ENCODE peak calls at places on chromosomes 4 and X, in eight cellular contexts. One of them, this sample, is unnamed.

GRCh38 chr4:78286281-78286680 is 229.2 kb downstream of the FRAS1 start:
- DNase-seq in A673: no peak
- DNase-seq in dorsolateral prefrontal cortex: no peak
- DNase-seq in PC-3: no peak
- DNase-seq in pancreas: no peak
- DNase-seq in suprapubic skin: no peak
- DNase-seq in brain microvascular endothelial cell: no peak
- DNase-seq in heart left ventricle: no peak
- DNase-seq in this sample: no peak

GRCh38 chr4:6491235-6491634 is 18.8 kb upstream of the PPP2R2C start:
- DNase-seq in dorsolateral prefrontal cortex: no peak
- DNase-seq in suprapubic skin: no peak
- DNase-seq in A673: no peak
- DNase-seq in brain microvascular endothelial cell: no peak
- DNase-seq in pancreas: no peak
- DNase-seq in PC-3: no peak
- DNase-seq in heart left ventricle: no peak
- DNase-seq in this sample: peak

GRCh38 chrX:12446342-12447075 is 308.2 kb downstream of the FRMPD4 start:
- DNase-seq in PC-3: peak
- DNase-seq in suprapubic skin: no peak
- DNase-seq in heart left ventricle: no peak
- DNase-seq in pancreas: no peak
- DNase-seq in brain microvascular endothelial cell: peak
- DNase-seq in dorsolateral prefrontal cortex: no peak
- DNase-seq in A673: no peak
- DNase-seq in this sample: no peak

GRCh38 chrX:29145316-29145715 is 558.1 kb downstream of the IL1RAPL1 start:
- DNase-seq in dorsolateral prefrontal cortex: no peak
- DNase-seq in PC-3: no peak
- DNase-seq in brain microvascular endothelial cell: no peak
- DNase-seq in heart left ventricle: no peak
- DNase-seq in suprapubic skin: no peak
- DNase-seq in pancreas: no peak
- DNase-seq in A673: no peak
- DNase-seq in this sample: no peak

GRCh38 chrX:77076896-77077295 is 370.3 kb upstream of the FGF16 start:
- DNase-seq in brain microvascular endothelial cell: no peak
- DNase-seq in dorsolateral prefrontal cortex: no peak
- DNase-seq in heart left ventricle: no peak
- DNase-seq in pancreas: no peak
- DNase-seq in suprapubic skin: no peak
- DNase-seq in A673: no peak
- DNase-seq in PC-3: no peak
- DNase-seq in this sample: no peak

GRCh38 chr4:113442821-113443220 is 318.7 kb downstream of the CAMK2D start:
- DNase-seq in PC-3: no peak
- DNase-seq in A673: no peak
- DNase-seq in suprapubic skin: no peak
- DNase-seq in heart left ventricle: no peak
- DNase-seq in brain microvascular endothelial cell: no peak
- DNase-seq in dorsolateral prefrontal cortex: no peak
- DNase-seq in pancreas: no peak
- DNase-seq in this sample: no peak

GRCh38 chr4:94498502-94498901 is 46.8 kb downstream of the PDLIM5 start:
- DNase-seq in dorsolateral prefrontal cortex: no peak
- DNase-seq in PC-3: no peak
- DNase-seq in heart left ventricle: no peak
- DNase-seq in A673: no peak
- DNase-seq in suprapubic skin: no peak
- DNase-seq in pancreas: no peak
- DNase-seq in brain microvascular endothelial cell: no peak
- DNase-seq in this sample: no peak

GRCh38 chrX:67100031-67100884 is 443.6 kb upstream of the AR start:
- DNase-seq in suprapubic skin: no peak
- DNase-seq in heart left ventricle: no peak
- DNase-seq in brain microvascular endothelial cell: no peak
- DNase-seq in dorsolateral prefrontal cortex: no peak
- DNase-seq in PC-3: no peak
- DNase-seq in A673: no peak
- DNase-seq in pancreas: no peak
- DNase-seq in this sample: no peak

DNA sequence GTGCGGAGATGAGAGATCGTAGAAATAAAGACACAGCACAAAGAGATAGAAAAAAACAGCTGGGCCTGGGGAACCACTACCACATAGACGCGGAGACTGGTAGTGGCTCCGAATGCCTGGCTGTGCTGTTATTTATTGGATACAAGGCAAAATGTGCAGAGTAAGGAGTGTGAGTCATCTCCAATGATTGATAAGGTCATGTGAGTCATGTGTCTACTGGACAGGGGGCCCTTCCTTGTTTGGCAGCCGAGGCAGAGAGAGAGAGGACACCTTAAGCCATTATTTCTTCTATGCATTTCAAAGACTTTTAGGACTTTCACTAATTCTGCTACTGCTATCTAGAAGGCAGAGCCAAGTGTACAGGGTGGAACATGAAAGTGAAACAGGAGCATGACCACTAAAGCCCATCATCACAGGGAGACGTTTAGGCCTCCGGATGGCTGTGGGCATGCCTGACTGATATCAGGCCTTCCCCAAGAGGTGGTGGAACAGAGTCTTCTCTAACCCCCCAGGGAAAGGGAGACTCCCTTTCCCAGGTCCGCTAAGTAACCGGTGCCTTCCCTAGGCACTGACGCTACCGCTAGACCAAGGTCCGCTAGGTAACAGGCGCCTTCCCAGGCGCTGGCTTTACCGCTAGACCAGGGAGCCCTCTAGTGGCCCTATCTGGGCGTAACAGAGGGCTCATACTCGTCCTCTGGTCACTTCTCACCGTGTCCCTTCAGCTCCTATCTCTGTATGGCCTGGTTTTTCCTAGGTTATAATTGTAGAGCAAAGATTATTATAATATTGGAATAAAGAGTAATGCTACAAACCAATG is 921.5 kb upstream of the PCDH10 start:
- DNase-seq in PC-3: peak
- DNase-seq in pancreas: peak
- DNase-seq in dorsolateral prefrontal cortex: no peak
- DNase-seq in suprapubic skin: no peak
- DNase-seq in heart left ventricle: no peak
- DNase-seq in A673: peak
- DNase-seq in brain microvascular endothelial cell: peak
- DNase-seq in this sample: no peak
- TF ChIP-seq CTCF in PC-3: peak
- TF ChIP-seq CTCF in pancreas: peak
- TF ChIP-seq CTCF in dorsolateral prefrontal cortex: no peak
- TF ChIP-seq CTCF in suprapubic skin: no peak
- TF ChIP-seq CTCF in heart left ventricle: peak
- TF ChIP-seq CTCF in A673: peak
- TF ChIP-seq CTCF in brain microvascular endothelial cell: peak
- TF ChIP-seq CTCF in this sample: peak

GRCh38 chr4:56861365-56861764 is 39.9 kb upstream of the SPINK2 start:
- DNase-seq in PC-3: peak
- DNase-seq in pancreas: no peak
- DNase-seq in heart left ventricle: no peak
- DNase-seq in A673: no peak
- DNase-seq in suprapubic skin: no peak
- DNase-seq in brain microvascular endothelial cell: peak
- DNase-seq in dorsolateral prefrontal cortex: no peak
- DNase-seq in this sample: no peak
- TF ChIP-seq CTCF in PC-3: no peak
- TF ChIP-seq CTCF in pancreas: no peak
- TF ChIP-seq CTCF in heart left ventricle: no peak
- TF ChIP-seq CTCF in A673: no peak
- TF ChIP-seq CTCF in suprapubic skin: no peak
- TF ChIP-seq CTCF in brain microvascular endothelial cell: no peak
- TF ChIP-seq CTCF in dorsolateral prefrontal cortex: no peak
- TF ChIP-seq CTCF in this sample: no peak

DNA sequence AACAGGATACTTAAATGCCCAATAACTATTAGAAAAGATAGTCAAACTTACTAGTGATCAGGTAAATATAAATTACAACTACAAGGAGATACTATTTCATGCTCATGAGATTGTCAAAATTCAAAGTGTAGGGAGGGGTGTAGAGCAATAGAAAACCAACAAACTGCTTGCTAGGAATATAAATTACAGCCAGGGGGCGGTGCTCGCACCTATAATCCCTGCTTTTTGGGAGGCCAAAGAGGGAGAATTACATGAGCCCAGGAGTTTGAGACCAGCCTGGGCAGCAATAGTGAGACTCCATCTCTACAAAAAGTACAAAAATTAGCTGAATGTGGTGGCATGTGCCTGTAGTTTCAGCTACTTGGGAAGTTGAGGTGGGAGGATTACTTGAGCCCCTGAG is 556.5 kb upstream of the NR3C2 start:
- DNase-seq in PC-3: peak
- DNase-seq in dorsolateral prefrontal cortex: no peak
- DNase-seq in suprapubic skin: no peak
- DNase-seq in heart left ventricle: no peak
- DNase-seq in pancreas: no peak
- DNase-seq in A673: peak
- DNase-seq in brain microvascular endothelial cell: peak
- DNase-seq in this sample: no peak
- TF ChIP-seq CTCF in PC-3: peak
- TF ChIP-seq CTCF in dorsolateral prefrontal cortex: no peak
- TF ChIP-seq CTCF in suprapubic skin: no peak
- TF ChIP-seq CTCF in heart left ventricle: peak
- TF ChIP-seq CTCF in pancreas: no peak
- TF ChIP-seq CTCF in A673: peak
- TF ChIP-seq CTCF in brain microvascular endothelial cell: peak
- TF ChIP-seq CTCF in this sample: peak

GRCh38 chrX:141180851-141181250 is 3.9 kb upstream of the LDOC1 start:
- DNase-seq in brain microvascular endothelial cell: no peak
- DNase-seq in pancreas: no peak
- DNase-seq in heart left ventricle: no peak
- DNase-seq in suprapubic skin: no peak
- DNase-seq in A673: no peak
- DNase-seq in PC-3: no peak
- DNase-seq in dorsolateral prefrontal cortex: no peak
- DNase-seq in this sample: no peak

GRCh38 chrX:141176586-141177451 is at the start of gene LDOC1:
- DNase-seq in suprapubic skin: peak
- DNase-seq in dorsolateral prefrontal cortex: peak
- DNase-seq in PC-3: peak
- DNase-seq in pancreas: peak
- DNase-seq in brain microvascular endothelial cell: peak
- DNase-seq in A673: no peak
- DNase-seq in heart left ventricle: peak
- DNase-seq in this sample: peak

DNA sequence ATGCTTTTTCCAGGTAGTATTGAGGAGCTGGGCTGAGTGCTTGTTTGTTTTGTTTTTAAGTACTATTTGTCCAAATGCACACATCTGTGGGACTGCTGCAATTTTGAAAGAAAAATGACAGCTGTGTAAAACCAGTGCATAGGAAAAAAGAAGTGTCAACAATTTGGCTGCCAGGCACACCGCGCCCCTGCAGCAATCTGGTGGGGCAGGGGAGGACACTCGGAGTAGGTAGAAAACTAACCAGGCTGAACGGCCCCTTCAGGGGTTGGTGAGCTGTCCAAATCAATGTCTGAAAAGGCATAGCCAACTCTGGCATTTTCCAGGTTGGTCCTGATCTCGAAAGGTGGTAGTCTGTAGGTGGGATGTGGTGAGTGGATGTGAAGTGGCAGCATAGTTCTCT is 1.1 kb downstream of the LDOC1 start:
- DNase-seq in A673: no peak
- DNase-seq in dorsolateral prefrontal cortex: no peak
- DNase-seq in pancreas: no peak
- DNase-seq in suprapubic skin: no peak
- DNase-seq in PC-3: peak
- DNase-seq in heart left ventricle: no peak
- DNase-seq in brain microvascular endothelial cell: no peak
- DNase-seq in this sample: no peak
- TF ChIP-seq CTCF in A673: no peak
- TF ChIP-seq CTCF in dorsolateral prefrontal cortex: no peak
- TF ChIP-seq CTCF in pancreas: no peak
- TF ChIP-seq CTCF in suprapubic skin: no peak
- TF ChIP-seq CTCF in PC-3: no peak
- TF ChIP-seq CTCF in heart left ventricle: no peak
- TF ChIP-seq CTCF in brain microvascular endothelial cell: no peak
- TF ChIP-seq CTCF in this sample: no peak

GRCh38 chrX:108091878-108092291 is 307 bp downstream of the ATG4A start:
- DNase-seq in PC-3: peak
- DNase-seq in dorsolateral prefrontal cortex: no peak
- DNase-seq in suprapubic skin: no peak
- DNase-seq in brain microvascular endothelial cell: no peak
- DNase-seq in A673: peak
- DNase-seq in pancreas: no peak
- DNase-seq in heart left ventricle: no peak
- DNase-seq in this sample: no peak

GRCh38 chrX:108088511-108088910 is 2.8 kb downstream of the PSMD10 start:
- DNase-seq in brain microvascular endothelial cell: no peak
- DNase-seq in suprapubic skin: no peak
- DNase-seq in PC-3: no peak
- DNase-seq in heart left ventricle: no peak
- DNase-seq in dorsolateral prefrontal cortex: no peak
- DNase-seq in A673: no peak
- DNase-seq in pancreas: no peak
- DNase-seq in this sample: no peak

GRCh38 chrX:108090474-108091265 is 672 bp downstream of the PSMD10 start:
- DNase-seq in PC-3: peak
- DNase-seq in dorsolateral prefrontal cortex: no peak
- DNase-seq in suprapubic skin: no peak
- DNase-seq in brain microvascular endothelial cell: peak
- DNase-seq in heart left ventricle: no peak
- DNase-seq in A673: peak
- DNase-seq in pancreas: no peak
- DNase-seq in this sample: no peak

GRCh38 chrX:108087792-108088191 is 3.5 kb downstream of the PSMD10 start:
- DNase-seq in dorsolateral prefrontal cortex: no peak
- DNase-seq in pancreas: no peak
- DNase-seq in heart left ventricle: no peak
- DNase-seq in suprapubic skin: no peak
- DNase-seq in brain microvascular endothelial cell: no peak
- DNase-seq in A673: no peak
- DNase-seq in PC-3: no peak
- DNase-seq in this sample: no peak

GRCh38 chrX:108091266-108091877 is at the start of the genes ATG4A and PSMD10:
- DNase-seq in dorsolateral prefrontal cortex: peak
- DNase-seq in PC-3: peak
- DNase-seq in heart left ventricle: peak
- DNase-seq in A673: peak
- DNase-seq in brain microvascular endothelial cell: peak
- DNase-seq in suprapubic skin: peak
- DNase-seq in pancreas: peak
- DNase-seq in this sample: peak
- TF ChIP-seq CTCF in dorsolateral prefrontal cortex: no peak
- TF ChIP-seq CTCF in PC-3: no peak
- TF ChIP-seq CTCF in heart left ventricle: no peak
- TF ChIP-seq CTCF in A673: no peak
- TF ChIP-seq CTCF in brain microvascular endothelial cell: no peak
- TF ChIP-seq CTCF in suprapubic skin: no peak
- TF ChIP-seq CTCF in pancreas: no peak
- TF ChIP-seq CTCF in this sample: peak

GRCh38 chr4:145216532-145216931 is 36.1 kb upstream of the OTUD4 start:
- DNase-seq in A673: peak
- DNase-seq in PC-3: peak
- DNase-seq in brain microvascular endothelial cell: peak
- DNase-seq in pancreas: no peak
- DNase-seq in heart left ventricle: no peak
- DNase-seq in suprapubic skin: no peak
- DNase-seq in dorsolateral prefrontal cortex: no peak
- DNase-seq in this sample: no peak
- TF ChIP-seq CTCF in A673: peak
- TF ChIP-seq CTCF in PC-3: peak
- TF ChIP-seq CTCF in brain microvascular endothelial cell: peak
- TF ChIP-seq CTCF in pancreas: peak
- TF ChIP-seq CTCF in heart left ventricle: peak
- TF ChIP-seq CTCF in suprapubic skin: peak
- TF ChIP-seq CTCF in dorsolateral prefrontal cortex: peak
- TF ChIP-seq CTCF in this sample: peak

This sample was measured in type B pancreatic cell.